ENCODE peak calls at places on chromosomes 13 and 19, in nine cellular contexts. C is heart left ventricle, J is GM12892, W is uterus, I is esophagus muscularis mucosa, Y is lower leg skin, K is prostate gland, R is right lobe of liver, X is IMR-90. P is an unnamed sample.

GRCh38 chr13:39675904-39676303 is 20.4 kb downstream of the COG6 start:
- DNase-seq in K (no peak), J (no peak), X (no peak), Y (no peak), I (no peak), R (no peak), W (no peak), C (no peak), P (no peak)

GRCh38 chr19:11382898-11383705 is 1.0 kb downstream of the EPOR start:
- DNase-seq in J (peak), X (no peak), C (peak), I (no peak), W (no peak), Y (no peak), K (no peak), R (peak), P (no peak)

GRCh38 chr19:49160450-49161189 is 3.0 kb downstream of the TRPM4 start:
- DNase-seq in I (no peak), C (no peak), X (no peak), W (no peak), R (no peak), J (no peak), K (no peak), Y (no peak), P (no peak)

GRCh38 chr19:47107953-47108746 is 5.4 kb downstream of the ZC3H4 start:
- DNase-seq in K (no peak), Y (no peak), C (no peak), R (no peak), X (peak), W (no peak), J (no peak), I (no peak), P (no peak)

GRCh38 chr19:12838182-12838890 is at the start of gene MAST1:
- DNase-seq in I (no peak), X (no peak), Y (no peak), C (no peak), K (no peak), W (no peak), R (no peak), J (peak), P (peak)

GRCh38 chr13:106581268-106581667 is 13.3 kb upstream of the ARGLU1 start:
- DNase-seq in K (no peak), W (no peak), R (no peak), Y (no peak), X (no peak), C (no peak), J (no peak), I (no peak), P (no peak)

GRCh38 chr13:105787518-105788085 is 747.9 kb downstream of the EFNB2 start:
- DNase-seq in I (no peak), C (no peak), X (no peak), Y (no peak), J (no peak), K (peak), R (no peak), W (no peak), P (no peak)

GRCh38 chr19:2618611-2619010 is 83.9 kb downstream of the GNG7 start:
- DNase-seq in I (no peak), C (peak), Y (no peak), X (peak), R (no peak), W (no peak), K (no peak), J (no peak), P (peak)

GRCh38 chr13:41458187-41458938 is 1.0 kb downstream of the RGCC start:
- DNase-seq in Y (peak), K (peak), C (peak), R (peak), J (no peak), W (peak), X (peak), I (no peak), P (no peak)

GRCh38 chr13:34001357-34001756 is 183.4 kb downstream of the RFC3 start:
- DNase-seq in W (no peak), X (no peak), K (no peak), Y (no peak), I (no peak), R (no peak), C (peak), J (no peak), P (no peak)

GRCh38 chr13:33015791-33016323 is 366 bp upstream of the KL start:
- DNase-seq in R (peak), I (no peak), W (peak), K (peak), X (no peak), J (peak), C (peak), Y (no peak), P (no peak)

GRCh38 chr19:13120817-13121216 is 2.8 kb downstream of the NACC1 start:
- DNase-seq in I (no peak), X (peak), J (no peak), R (no peak), Y (no peak), K (no peak), C (no peak), W (no peak), P (no peak)

GRCh38 chr13:113923376-113924063 is 50.4 kb downstream of the C13orf46 start:
- DNase-seq in J (no peak), W (no peak), X (no peak), K (no peak), I (no peak), C (no peak), Y (no peak), R (no peak), P (no peak)

GRCh38 chr19:16206046-16206605 is 8.4 kb downstream of the AP1M1 start:
- DNase-seq in J (peak), K (no peak), X (no peak), R (no peak), Y (no peak), C (no peak), I (no peak), W (no peak), P (no peak)

GRCh38 chr13:47277774-47278173 is 380.9 kb upstream of the HTR2A start:
- DNase-seq in Y (no peak), X (peak), C (no peak), J (no peak), W (no peak), K (no peak), R (no peak), I (no peak), P (no peak)

GRCh38 chr19:54096642-54097106 is 3.9 kb downstream of the OSCAR start:
- DNase-seq in X (peak), I (no peak), C (no peak), J (no peak), Y (peak), K (no peak), W (no peak), R (peak), P (no peak)

GRCh38 chr19:38307076-38307475 is 3.0 kb downstream of the C19orf33 start:
- DNase-seq in I (no peak), R (no peak), K (no peak), J (no peak), X (no peak), Y (no peak), W (no peak), C (no peak), P (no peak)

GRCh38 chr19:38308926-38309614 is 5.0 kb downstream of the C19orf33 start:
- DNase-seq in C (no peak), K (no peak), W (no peak), I (no peak), R (no peak), X (no peak), J (no peak), Y (no peak), P (no peak)

GRCh38 chr19:38307597-38307996 is 3.5 kb downstream of the C19orf33 start:
- DNase-seq in W (no peak), Y (no peak), K (no peak), C (no peak), J (no peak), X (no peak), I (no peak), R (no peak), P (no peak)

GRCh38 chr19:38309615-38310278 is 5.7 kb downstream of the C19orf33 start:
- DNase-seq in I (no peak), X (no peak), R (no peak), J (no peak), C (no peak), Y (no peak), K (no peak), W (no peak), P (no peak)

DNA sequence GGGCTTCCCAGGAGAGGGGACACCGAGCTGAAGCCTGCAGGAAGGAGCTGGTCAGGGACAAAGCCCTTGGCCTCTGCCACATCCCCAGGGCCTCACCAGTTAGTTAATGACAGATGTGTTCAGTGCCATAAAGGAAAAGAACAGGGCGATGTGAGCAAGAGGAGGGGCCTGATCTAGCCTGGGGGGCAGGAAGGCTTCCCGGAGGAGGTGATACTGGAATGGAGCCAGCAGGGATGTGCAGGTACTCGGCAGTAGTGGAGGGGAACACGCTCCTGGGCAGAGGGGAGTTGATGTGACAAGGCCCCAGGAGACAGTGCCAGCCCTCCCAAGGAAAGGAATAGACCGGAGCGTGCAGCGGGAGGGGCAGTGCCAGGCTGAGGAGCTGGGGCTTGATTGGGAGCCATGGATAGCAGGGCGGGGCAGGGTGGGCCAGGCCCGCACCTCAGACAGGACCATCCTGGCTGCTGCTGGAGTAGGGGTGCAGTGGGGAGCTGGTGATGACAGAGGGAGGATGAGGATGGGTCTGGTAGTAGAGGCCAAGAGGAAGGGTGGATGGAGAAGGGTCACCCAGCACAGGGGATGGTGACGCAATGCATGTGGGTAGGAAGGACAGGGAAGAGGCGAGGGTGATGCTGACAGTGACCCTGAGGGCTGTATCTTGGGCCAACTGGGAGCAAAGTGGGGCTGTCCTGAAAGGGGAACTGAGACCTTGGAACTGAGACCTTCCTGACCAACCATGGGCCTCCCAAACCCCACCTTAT is 4.1 kb downstream of the C19orf33 start:
- DNase-seq in K (no peak), Y (no peak), C (no peak), R (no peak), X (no peak), W (no peak), I (no peak), J (no peak), P (no peak)
- TF ChIP-seq POLR2A in K (no peak), Y (no peak), C (no peak), R (no peak), X (no peak), W (no peak), I (no peak), J (no peak), P (no peak)

GRCh38 chr13:23354520-23354919 is 79.0 kb downstream of the SACS start:
- DNase-seq in K (no peak), X (no peak), W (no peak), I (no peak), C (no peak), Y (no peak), R (no peak), J (no peak), P (no peak)
- TF ChIP-seq POLR2A in K (no peak), X (no peak), W (no peak), I (no peak), C (no peak), Y (no peak), R (no peak), J (no peak), P (no peak)

GRCh38 chr13:45417790-45418534 is at the start of gene SLC25A30:
- DNase-seq in W (peak), I (peak), C (peak), K (peak), X (peak), Y (peak), J (peak), R (peak), P (peak)
- TF ChIP-seq POLR2A in W (peak), I (no peak), C (no peak), K (peak), X (peak), Y (no peak), J (peak), R (peak), P (peak)

DNA sequence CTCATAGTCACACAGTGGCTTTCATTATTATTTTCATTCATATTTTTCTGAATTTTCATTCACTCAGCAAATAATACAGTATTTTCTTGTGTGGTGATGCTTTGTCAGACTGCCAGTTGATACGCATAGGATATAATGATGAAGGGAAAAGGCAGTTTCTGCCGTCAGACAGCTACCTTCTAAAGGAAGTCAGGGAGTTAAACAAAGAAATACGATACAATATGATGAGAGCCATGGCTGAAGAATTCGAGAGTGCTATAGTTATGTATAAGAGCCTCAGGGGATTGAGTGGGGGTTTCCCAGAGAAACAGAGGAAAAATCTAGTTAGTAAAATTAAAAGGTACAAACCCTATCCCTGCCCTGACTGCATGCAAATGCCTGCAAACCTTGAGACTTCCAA is 479.1 kb downstream of the OLFM4 start:
- DNase-seq in C (no peak), X (no peak), I (no peak), Y (no peak), K (no peak), W (no peak), R (no peak), J (no peak), P (no peak)
- TF ChIP-seq POLR2A in C (no peak), X (no peak), I (no peak), Y (no peak), K (no peak), W (no peak), R (no peak), J (no peak), P (no peak)

GRCh38 chr19:39031368-39032163 is 783 bp downstream of the FBXO27 start:
- DNase-seq in I (peak), K (peak), R (peak), Y (peak), J (peak), X (no peak), W (peak), C (peak), P (peak)

GRCh38 chr19:39032164-39032918 is at the start of gene FBXO27:
- DNase-seq in C (peak), X (no peak), Y (peak), J (no peak), W (no peak), I (no peak), R (peak), K (peak), P (no peak)

GRCh38 chr19:39024875-39025641 is 7.3 kb downstream of the FBXO27 start:
- DNase-seq in J (no peak), K (no peak), Y (no peak), C (no peak), X (no peak), R (no peak), W (no peak), I (no peak), P (no peak)

DNA sequence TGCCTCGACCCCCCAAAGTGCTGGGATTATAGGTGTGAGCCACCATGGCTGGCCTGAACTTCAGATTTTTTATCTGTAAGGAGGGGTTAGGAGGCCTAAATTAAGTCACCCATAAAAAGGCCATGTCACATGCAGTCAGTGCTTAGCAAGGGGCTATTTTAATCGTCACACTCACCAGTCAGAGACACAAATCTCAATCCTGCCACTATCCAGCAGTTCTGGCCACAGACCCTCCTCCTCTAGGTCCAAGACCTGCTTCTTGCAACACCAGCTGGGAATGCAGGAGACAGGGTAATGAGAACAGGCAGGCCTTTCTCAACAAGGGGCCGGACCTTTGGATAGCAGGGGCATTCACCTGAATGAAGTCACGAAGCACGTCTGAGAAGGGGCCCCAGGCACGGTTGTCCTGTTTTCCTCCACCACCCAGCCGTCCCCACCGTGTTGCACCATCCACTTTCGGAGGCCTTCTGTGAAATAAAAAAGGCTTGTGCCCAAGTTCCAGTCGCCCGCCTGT is 1.4 kb downstream of the FBXO27 start:
- DNase-seq in Y (no peak), I (no peak), K (no peak), R (no peak), W (no peak), X (no peak), J (no peak), C (no peak), P (no peak)
- TF ChIP-seq POLR2A in Y (no peak), I (no peak), K (no peak), R (peak), W (no peak), X (no peak), J (no peak), C (no peak), P (no peak)

GRCh38 chr19:37691881-37692504 is 27.6 kb downstream of the ZNF607 start:
- DNase-seq in R (peak), J (peak), C (peak), X (peak), W (peak), K (peak), I (peak), Y (peak), P (no peak)
- TF ChIP-seq POLR2A in R (no peak), J (no peak), C (no peak), X (peak), W (peak), K (no peak), I (peak), Y (no peak), P (no peak)

GRCh38 chr19:45385392-45386221 is 15.2 kb upstream of the ERCC2 start:
- DNase-seq in X (no peak), R (no peak), C (no peak), Y (no peak), J (peak), I (no peak), W (no peak), K (no peak), P (no peak)

GRCh38 chr19:45395524-45396388 is 9.1 kb downstream of the PPP1R13L start:
- DNase-seq in R (no peak), W (no peak), Y (no peak), J (peak), I (no peak), K (no peak), C (no peak), X (no peak), P (no peak)

GRCh38 chr19:45396389-45397260 is 8.2 kb downstream of the PPP1R13L start:
- DNase-seq in R (no peak), K (no peak), J (peak), I (no peak), X (no peak), Y (no peak), C (no peak), W (no peak), P (no peak)

GRCh38 chr19:45391871-45392665 is 12.8 kb downstream of the PPP1R13L start:
- DNase-seq in I (no peak), W (no peak), C (no peak), R (no peak), Y (no peak), X (no peak), K (no peak), J (peak), P (no peak)

DNA sequence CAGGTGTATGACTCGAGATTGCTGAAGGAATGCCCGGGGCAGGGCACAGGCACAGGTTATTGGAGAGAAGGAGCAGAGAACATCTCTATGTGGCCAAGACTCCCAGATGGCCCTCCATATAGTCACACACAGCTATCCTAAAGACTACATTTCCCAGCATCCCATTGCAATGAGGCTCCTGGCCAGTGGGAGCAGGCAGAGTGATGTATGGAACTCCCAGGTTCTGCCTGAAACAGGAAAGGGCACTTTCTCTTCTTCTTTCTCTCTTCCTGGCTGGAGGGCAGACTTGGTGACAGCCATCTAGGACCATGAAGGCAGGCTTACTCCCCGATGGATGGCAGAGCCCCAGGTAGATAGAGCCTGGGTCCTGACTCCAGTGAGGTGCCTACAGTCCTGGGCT is 13.5 kb downstream of the PPP1R13L start:
- DNase-seq in I (no peak), R (no peak), W (no peak), J (peak), K (no peak), C (no peak), X (peak), Y (no peak), P (no peak)
- TF ChIP-seq POLR2A in I (no peak), R (no peak), W (no peak), J (no peak), K (no peak), C (no peak), X (no peak), Y (no peak), P (no peak)